ENCODE peak calls at places on chromosomes 13 and 19, in five cellular contexts. E is progenitor cell of endocrine pancreas, C is ascending aorta, W is pancreas, V is DMS79 treated with DMSO at 0.1 percent for 48 hours. A is an unnamed sample.

GRCh38 chr19:45171211-45171623 is 6.8 kb downstream of the TRAPPC6A start:
- DNase-seq in E (no peak), W (no peak), C (no peak), V (no peak), A (no peak)

GRCh38 chr19:7681336-7682174 is 922 bp downstream of the TRAPPC5 start:
- DNase-seq in E (peak; percentile 48), C (peak; percentile 39), W (peak; percentile 83), V (no peak), A (peak; percentile 95)

GRCh38 chr13:28117689-28118377 is 17.5 kb upstream of the FLT3 start:
- DNase-seq in V (no peak), E (no peak), C (no peak), W (peak; percentile 51), A (no peak)

GRCh38 chr19:46529622-46530451 is 34.2 kb upstream of the PNMA8B start:
- DNase-seq in V (peak; percentile 23), E (peak; percentile 50), C (peak; percentile 48), W (no peak), A (peak; percentile 68)

GRCh38 chr13:31946091-31946770 is 85.3 kb upstream of the FRY start:
- DNase-seq in C (no peak), V (peak; percentile 62), E (no peak), W (no peak), A (no peak)

GRCh38 chr13:43085545-43085944 is 62.2 kb downstream of the DNAJC15 start:
- DNase-seq in W (no peak), E (no peak), C (no peak), V (peak; percentile 37), A (no peak)

GRCh38 chr19:17952041-17952976 is 14.6 kb upstream of the KCNN1 start:
- DNase-seq in V (peak; percentile 33), E (no peak), C (no peak), W (peak; percentile 67), A (no peak)

GRCh38 chr19:58086825-58087710 is 11.0 kb downstream of the ZSCAN18 start:
- DNase-seq in C (no peak), W (no peak), V (no peak), E (no peak), A (no peak)

GRCh38 chr19:566403-566802 is 6.0 kb upstream of the BSG start:
- DNase-seq in E (no peak), V (no peak), W (no peak), C (no peak), A (no peak)

GRCh38 chr13:24274452-24274971 is 34.9 kb upstream of the C1QTNF9 start:
- DNase-seq in V (no peak), C (no peak), W (no peak), E (no peak), A (no peak)

GRCh38 chr13:43269037-43269476 is 245.7 kb downstream of the DNAJC15 start:
- DNase-seq in V (peak; percentile 61), C (no peak), E (peak; percentile 24), W (no peak), A (no peak)

GRCh38 chr13:23552661-23553060 is 17.6 kb upstream of the TNFRSF19 start:
- DNase-seq in C (no peak), V (no peak), E (no peak), W (no peak), A (no peak)

GRCh38 chr13:77386880-77387606 is 60.1 kb upstream of the MYCBP2 start:
- DNase-seq in C (no peak), E (no peak), V (no peak), W (no peak), A (peak; percentile 74)

GRCh38 chr13:40211586-40211968 is 454.9 kb downstream of the FOXO1 start:
- DNase-seq in W (no peak), V (no peak), E (no peak), C (no peak), A (no peak)

GRCh38 chr19:1657632-1658445 is 5.4 kb upstream of the TCF3 start:
- DNase-seq in W (no peak), V (no peak), E (no peak), C (no peak), A (no peak)

GRCh38 chr19:10260141-10260584 is 8.1 kb downstream of the MRPL4 start:
- DNase-seq in W (no peak), C (no peak), E (no peak), V (no peak), A (no peak)